ENCODE peak calls at places on chromosomes 2 and 18, in four cellular contexts. K is omental fat pad, P is sigmoid colon, J is AG09309. E is an unnamed sample.

GRCh38 chr2:163266772-163267171 is 428.2 kb upstream of the KCNH7 start:
- DNase-seq in K (no peak), P (no peak), J (peak), E (no peak)

GRCh38 chr18:70132999-70133398 is 72.5 kb downstream of the RTTN start:
- DNase-seq in K (no peak), P (no peak), J (peak), E (no peak)

GRCh38 chr18:79799619-79800352 is 2.0 kb downstream of the KCNG2 start:
- DNase-seq in K (no peak), P (peak), J (no peak), E (peak)

GRCh38 chr2:124380350-124380749 is 355.3 kb downstream of the CNTNAP5 start:
- DNase-seq in K (no peak), P (no peak), J (no peak), E (no peak)

GRCh38 chr2:128402921-128403670 is 84.4 kb upstream of the HS6ST1 start:
- DNase-seq in K (no peak), P (peak), J (no peak), E (peak)

GRCh38 chr2:207513577-207514257 is 16.0 kb upstream of the CREB1 start:
- DNase-seq in K (no peak), P (no peak), J (peak), E (no peak)

GRCh38 chr2:30484995-30485394 is 37.9 kb downstream of the LCLAT1 start:
- DNase-seq in K (no peak), P (no peak), J (no peak), E (no peak)

GRCh38 chr2:97673187-97673914 is 3.8 kb downstream of the C2orf92 start:
- DNase-seq in K (no peak), P (no peak), J (no peak), E (no peak)

GRCh38 chr2:214810670-214811069 is 1.2 kb upstream of the BARD1 start:
- DNase-seq in K (no peak), P (no peak), J (no peak), E (no peak)

GRCh38 chr2:219560037-219560892 is 11.1 kb downstream of the OBSL1 start:
- DNase-seq in K (no peak), P (no peak), J (no peak), E (no peak)

GRCh38 chr18:29459986-29460385 is 1283.1 kb upstream of the CDH2 start:
- DNase-seq in K (no peak), P (no peak), J (no peak), E (no peak)

GRCh38 chr2:27522400-27522945 is 25.8 kb downstream of the GCKR start:
- DNase-seq in K (no peak), P (no peak), J (no peak), E (no peak)

GRCh38 chr2:156023266-156023879 is 309.1 kb downstream of the NR4A2 start:
- DNase-seq in K (no peak), P (no peak), J (no peak), E (no peak)

GRCh38 chr18:57054891-57055290 is 92.0 kb upstream of the BOD1L2 start:
- DNase-seq in K (no peak), P (no peak), J (no peak), E (no peak)

GRCh38 chr18:45110577-45111506 is 430.2 kb downstream of the SETBP1 start:
- DNase-seq in K (no peak), P (peak), J (no peak), E (no peak)

GRCh38 chr2:69053416-69053965 is 40.5 kb downstream of the ANTXR1 start:
- DNase-seq in K (no peak), P (no peak), J (no peak), E (no peak)

GRCh38 chr18:25222648-25223047 is 129.3 kb downstream of the ZNF521 start:
- DNase-seq in K (no peak), P (no peak), J (no peak), E (no peak)

GRCh38 chr18:77001979-77002378 is 130.6 kb downstream of the MBP start:
- DNase-seq in K (no peak), P (no peak), J (no peak), E (no peak)

GRCh38 chr2:221468288-221468687 is 103.8 kb downstream of the EPHA4 start:
- DNase-seq in K (no peak), P (no peak), J (no peak), E (no peak)

GRCh38 chr2:134287323-134287722 is 33.5 kb downstream of the MGAT5 start:
- DNase-seq in K (no peak), P (no peak), J (no peak), E (no peak)

GRCh38 chr2:216578325-216578724 is 54.9 kb upstream of the IGFBP2 start:
- DNase-seq in K (no peak), P (no peak), J (no peak), E (no peak)

GRCh38 chr2:82636411-82637020 is 1822.6 kb downstream of the SUCLG1 start:
- DNase-seq in K (no peak), P (no peak), J (no peak), E (no peak)

GRCh38 chr18:78900938-78901909 is 78.4 kb upstream of the SALL3 start:
- DNase-seq in K (no peak), P (no peak), J (no peak), E (no peak)

GRCh38 chr2:111108745-111109271 is 11.9 kb upstream of the BCL2L11 start:
- DNase-seq in K (no peak), P (no peak), J (no peak), E (no peak)

GRCh38 chr2:94923196-94923595 is 52.0 kb downstream of the TEKT4 start:
- DNase-seq in K (no peak), P (no peak), J (peak), E (no peak)

GRCh38 chr2:234422242-234422641 is 74.6 kb downstream of the ARL4C start:
- DNase-seq in K (no peak), P (no peak), J (peak), E (no peak)

GRCh38 chr2:234423884-234424283 is 73.0 kb downstream of the ARL4C start:
- DNase-seq in K (no peak), P (no peak), J (no peak), E (no peak)

GRCh38 chr2:234419726-234420125 is 77.2 kb downstream of the ARL4C start:
- DNase-seq in K (no peak), P (no peak), J (no peak), E (no peak)

GRCh38 chr2:234422895-234423505 is 73.9 kb downstream of the ARL4C start:
- DNase-seq in K (no peak), P (no peak), J (no peak), E (no peak)

GRCh38 chr2:234420406-234420805 is 76.5 kb downstream of the ARL4C start:
- DNase-seq in K (no peak), P (no peak), J (no peak), E (no peak)
- TF ChIP-seq CTCF in K (no peak), P (no peak), J (no peak), E (no peak)

GRCh38 chr2:100692381-100692780 is 127.6 kb upstream of the NPAS2 start:
- DNase-seq in K (no peak), P (no peak), J (no peak), E (no peak)
- TF ChIP-seq CTCF in K (no peak), P (no peak), J (no peak), E (no peak)

GRCh38 chr2:233210843-233211600 is 40.5 kb upstream of the ATG16L1 start:
- DNase-seq in K (no peak), P (peak), J (peak), E (no peak)

GRCh38 chr2:233209117-233209977 is 42.1 kb upstream of the ATG16L1 start:
- DNase-seq in K (no peak), P (no peak), J (no peak), E (peak)

GRCh38 chr2:233209978-233210680 is 41.3 kb upstream of the ATG16L1 start:
- DNase-seq in K (no peak), P (no peak), J (no peak), E (no peak)

GRCh38 chr2:233204286-233204936 is 47.1 kb upstream of the ATG16L1 start:
- DNase-seq in K (no peak), P (no peak), J (no peak), E (no peak)

GRCh38 chr2:233208382-233209116 is 42.9 kb upstream of the ATG16L1 start:
- DNase-seq in K (no peak), P (no peak), J (no peak), E (no peak)
- TF ChIP-seq CTCF in K (no peak), P (no peak), J (no peak), E (no peak)

GRCh38 chr18:62325806-62326645 is 916 bp downstream of the TNFRSF11A start:
- DNase-seq in K (no peak), P (no peak), J (no peak), E (no peak)

GRCh38 chr18:62323483-62324354 is 1.4 kb upstream of the TNFRSF11A start:
- DNase-seq in K (no peak), P (no peak), J (no peak), E (no peak)

GRCh38 chr18:62326646-62327348 is 1.7 kb downstream of the TNFRSF11A start:
- DNase-seq in K (no peak), P (no peak), J (no peak), E (no peak)

GRCh38 chr18:62324355-62324828 is 718 bp upstream of the TNFRSF11A start:
- DNase-seq in K (no peak), P (no peak), J (no peak), E (no peak)

DNA sequence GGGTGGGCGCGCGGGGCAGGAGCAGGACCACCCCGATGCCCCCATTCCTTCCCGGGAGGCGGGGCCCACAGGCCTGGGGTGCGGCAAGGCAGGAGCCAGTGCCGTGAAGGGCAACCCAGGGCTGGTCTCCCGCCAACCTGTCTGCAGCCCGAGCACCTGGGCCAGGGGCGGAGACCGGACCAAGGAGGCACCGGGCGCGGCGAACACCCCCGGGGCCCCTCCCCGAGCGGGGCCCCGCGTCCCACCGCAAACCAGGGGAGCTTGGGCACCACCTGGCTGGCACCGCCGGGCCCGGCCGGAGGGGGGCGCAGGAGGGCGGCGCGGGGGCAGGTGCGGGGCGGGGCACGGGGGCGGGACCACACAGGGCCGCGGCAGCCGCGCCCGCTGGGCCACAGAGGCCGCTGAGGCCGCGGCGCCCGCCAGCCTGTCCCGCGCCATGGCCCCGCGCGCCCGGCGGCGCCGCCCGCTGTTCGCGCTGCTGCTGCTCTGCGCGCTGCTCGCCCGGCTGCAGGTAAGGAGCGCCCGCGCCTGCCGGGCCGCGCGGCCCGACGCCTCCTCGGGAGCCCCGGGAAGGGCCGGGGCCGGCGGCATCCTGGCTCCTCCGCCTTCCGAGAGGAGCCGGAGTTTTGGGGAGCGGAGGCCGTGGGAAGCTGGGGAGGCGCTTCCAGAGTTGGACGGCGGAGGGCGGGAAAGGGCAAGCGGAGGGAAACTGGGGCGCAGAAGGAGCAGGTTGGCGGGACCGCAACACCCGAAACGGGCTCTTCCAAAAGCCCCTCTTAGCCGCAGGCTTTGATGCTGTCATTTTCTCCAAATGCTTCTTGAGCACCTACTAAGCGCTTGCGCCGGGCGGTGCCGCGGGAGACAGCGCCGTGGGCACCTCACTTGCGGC is at the start of gene TNFRSF11A:
- DNase-seq in K (no peak), P (no peak), J (no peak), E (no peak)
- TF ChIP-seq CTCF in K (no peak), P (no peak), J (peak), E (peak)

GRCh38 chr2:227774895-227775842 is 29.5 kb downstream of the SCYGR8 start:
- DNase-seq in K (no peak), P (no peak), J (no peak), E (no peak)

GRCh38 chr2:227772197-227772661 is 26.5 kb downstream of the SCYGR8 start:
- DNase-seq in K (no peak), P (no peak), J (no peak), E (no peak)

GRCh38 chr2:227772932-227773331 is 27.2 kb downstream of the SCYGR8 start:
- DNase-seq in K (no peak), P (no peak), J (no peak), E (no peak)

DNA sequence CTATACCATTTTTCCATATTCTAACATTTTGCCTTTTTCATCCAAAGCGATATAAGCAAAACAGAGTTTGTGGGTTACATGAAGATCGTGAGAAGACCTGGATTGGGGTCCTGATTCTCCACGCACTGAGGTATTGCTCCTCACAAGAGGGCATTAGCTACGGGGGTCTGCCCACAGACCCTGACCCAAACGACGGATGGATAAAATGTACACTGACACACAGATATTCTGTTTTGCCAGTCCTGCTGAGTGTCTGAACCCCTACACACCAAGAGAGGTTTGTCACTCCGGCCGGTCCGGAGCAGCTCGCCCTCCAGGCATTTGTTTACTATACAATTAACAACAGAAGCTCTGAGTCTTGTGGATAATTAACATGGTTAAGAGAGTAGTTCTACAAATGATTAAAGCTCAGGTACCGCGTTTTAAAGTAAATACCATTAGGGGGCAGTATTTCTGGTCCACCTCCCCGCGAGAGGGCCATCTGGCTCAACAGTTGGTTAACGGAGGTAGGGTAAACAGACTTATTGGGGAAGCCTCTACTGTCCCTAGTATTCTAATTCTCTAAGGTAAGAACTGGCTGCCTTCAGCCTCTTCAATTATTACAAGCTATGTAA is 28.4 kb downstream of the SCYGR8 start:
- DNase-seq in K (no peak), P (no peak), J (no peak), E (no peak)
- TF ChIP-seq CTCF in K (no peak), P (no peak), J (peak), E (peak)

GRCh38 chr2:3179208-3179607 is 198.4 kb downstream of the EIPR1 start:
- DNase-seq in K (no peak), P (no peak), J (no peak), E (no peak)
- TF ChIP-seq CTCF in K (no peak), P (no peak), J (no peak), E (peak)

GRCh38 chr2:71671203-71671602 is 217.8 kb downstream of the DYSF start:
- DNase-seq in K (no peak), P (no peak), J (no peak), E (no peak)

GRCh38 chr2:71672640-71673401 is 219.5 kb downstream of the DYSF start:
- DNase-seq in K (no peak), P (no peak), J (no peak), E (peak)

GRCh38 chr2:71673402-71673795 is 220.0 kb downstream of the DYSF start:
- DNase-seq in K (no peak), P (no peak), J (no peak), E (no peak)

GRCh38 chr2:71670430-71670795 is 217.1 kb downstream of the DYSF start:
- DNase-seq in K (no peak), P (peak), J (no peak), E (no peak)

GRCh38 chr2:71672011-71672639 is 218.8 kb downstream of the DYSF start:
- DNase-seq in K (no peak), P (no peak), J (no peak), E (peak)
- TF ChIP-seq CTCF in K (no peak), P (no peak), J (peak), E (peak)

DNA sequence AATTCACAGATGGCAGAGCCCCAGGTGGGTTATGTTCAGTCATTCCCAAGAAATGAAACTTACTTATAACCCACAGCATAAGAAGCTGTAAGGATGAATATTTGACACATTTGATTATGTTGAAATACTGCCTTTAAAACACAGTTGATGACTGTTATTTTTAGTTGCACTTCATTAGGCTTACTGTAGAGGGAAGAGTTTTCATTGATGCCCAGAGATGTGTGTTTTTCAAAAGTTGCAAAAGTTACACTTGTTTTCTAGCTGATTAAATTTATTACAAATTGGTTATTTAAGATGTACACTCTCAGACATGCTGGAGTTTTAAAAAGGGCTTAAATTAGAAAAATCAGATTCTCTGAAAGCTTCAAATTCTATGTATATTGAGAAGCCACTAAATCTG is 506.1 kb downstream of the PARD3B start:
- DNase-seq in K (no peak), P (no peak), J (no peak), E (no peak)
- TF ChIP-seq CTCF in K (no peak), P (no peak), J (peak), E (peak)

GRCh38 chr18:75041586-75041985 is 167.4 kb downstream of the PTGR3 start:
- DNase-seq in K (no peak), P (no peak), J (peak), E (no peak)
- TF ChIP-seq CTCF in K (no peak), P (no peak), J (peak), E (peak)